ENCODE peak calls at places on chromosomes 1 and 21, in four cellular contexts. Q, E, N and B are unnamed samples.

GRCh38 chr21:27225142-27225541 is 258.3 kb upstream of the ADAMTS5 start:
- DNase-seq in Q (no peak), E (no peak), N (no peak), B (no peak)

GRCh38 chr21:16377120-16377658 is 647.4 kb downstream of the USP25 start:
- DNase-seq in Q (no peak), E (no peak), N (no peak), B (no peak)

GRCh38 chr21:37241426-37241825 is 25.7 kb downstream of the VPS26C start:
- DNase-seq in Q (no peak), E (no peak), N (peak), B (no peak)

GRCh38 chr1:60066001-60066400 is 7.6 kb downstream of the C1orf87 start:
- DNase-seq in Q (no peak), E (no peak), N (no peak), B (no peak)

GRCh38 chr1:94725566-94725965 is 94.6 kb upstream of the SLC44A3 start:
- DNase-seq in Q (no peak), E (no peak), N (no peak), B (no peak)

GRCh38 chr1:6770727-6771567 is 14.3 kb upstream of the CAMTA1 start:
- DNase-seq in Q (no peak), E (peak), N (peak), B (no peak)

GRCh38 chr21:14542638-14543037 is 3.5 kb downstream of the SAMSN1 start:
- DNase-seq in Q (no peak), E (no peak), N (no peak), B (no peak)

GRCh38 chr1:26774462-26774861 is 13.3 kb upstream of the PIGV start:
- DNase-seq in Q (no peak), E (no peak), N (no peak), B (no peak)

GRCh38 chr1:117605164-117605810 is 561 bp upstream of the TENT5C start:
- DNase-seq in Q (no peak), E (peak), N (no peak), B (no peak)

GRCh38 chr1:54359393-54360162 is 46.6 kb downstream of the SSBP3 start:
- DNase-seq in Q (no peak), E (no peak), N (no peak), B (no peak)

GRCh38 chr1:38029725-38030511 is 16.7 kb downstream of the POU3F1 start:
- DNase-seq in Q (no peak), E (no peak), N (peak), B (peak)

GRCh38 chr1:205936846-205937707 is 6.2 kb downstream of the SLC26A9 start:
- DNase-seq in Q (no peak), E (peak), N (no peak), B (no peak)

GRCh38 chr1:199508653-199509052 is 518.9 kb upstream of the NR5A2 start:
- DNase-seq in Q (no peak), E (no peak), N (no peak), B (no peak)

GRCh38 chr1:21397813-21398188 is 42.1 kb upstream of the NBPF3 start:
- DNase-seq in Q (peak), E (no peak), N (peak), B (no peak)

DNA sequence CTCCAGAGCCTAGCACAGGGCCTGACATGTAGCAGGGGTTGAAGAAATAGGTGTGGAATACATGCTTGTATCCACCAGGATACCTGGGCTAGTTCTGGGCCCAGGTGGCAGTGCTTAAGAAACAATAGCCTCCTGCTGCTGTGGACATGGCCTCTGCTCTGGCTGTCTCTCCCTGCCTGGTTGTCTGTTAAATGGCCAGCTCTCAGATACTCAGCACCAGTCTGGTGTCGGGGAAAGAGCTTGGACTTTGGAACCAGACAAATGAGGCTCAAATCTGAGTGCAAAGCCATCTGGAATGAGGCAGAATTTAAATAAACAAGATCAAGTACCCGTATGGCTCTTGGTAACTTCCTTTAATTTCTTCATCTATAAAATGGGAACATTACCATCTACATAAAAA is 31.5 kb downstream of the SESN2 start:
- DNase-seq in Q (no peak), E (peak), N (no peak), B (no peak)
- TF ChIP-seq GABPA in Q (no peak), E (no peak), N (no peak), B (no peak)

DNA sequence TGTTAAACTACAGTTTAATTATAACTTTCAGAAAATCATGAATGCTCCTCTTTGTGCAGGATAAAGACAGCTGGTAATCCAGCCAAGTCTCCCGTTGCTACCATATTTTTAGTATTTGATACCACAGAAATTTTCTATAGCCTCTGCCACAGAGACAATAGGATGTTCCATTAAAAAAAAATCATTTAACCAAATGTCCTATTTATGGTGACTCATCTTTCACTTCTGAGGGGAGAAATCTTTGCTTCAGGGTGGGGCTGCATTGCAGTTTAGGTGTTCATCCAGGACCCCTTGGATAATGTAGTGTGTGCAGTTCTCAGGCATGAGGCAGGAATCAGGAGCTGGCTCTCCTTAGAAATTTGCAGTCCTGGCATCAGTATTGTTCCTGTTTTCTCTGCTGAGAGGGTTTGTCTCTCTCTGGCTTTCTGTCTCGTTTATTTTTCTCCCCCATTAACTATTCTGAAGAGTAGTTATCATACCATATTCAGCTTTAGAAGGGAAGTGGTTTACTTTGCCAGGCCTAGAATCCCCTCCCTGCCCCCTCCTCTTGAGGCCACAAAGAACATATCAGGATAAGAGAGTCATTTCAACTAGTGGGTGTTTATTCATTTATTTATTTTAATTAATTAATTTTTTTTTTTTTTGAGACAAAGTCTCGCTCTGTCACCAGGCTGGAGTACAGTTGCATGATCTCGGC is 3.1 kb downstream of the PRUNE1 start:
- DNase-seq in Q (no peak), E (no peak), N (no peak), B (no peak)
- TF ChIP-seq BRCA1 in Q (no peak), E (no peak), N (no peak), B (no peak)

GRCh38 chr1:32503153-32503552 is 36.1 kb upstream of the ZBTB8A start:
- DNase-seq in Q (no peak), E (no peak), N (no peak), B (no peak)
- TF ChIP-seq GABPA in Q (no peak), E (no peak), N (no peak), B (no peak)

GRCh38 chr1:178094752-178095645 is 1.1 kb downstream of the RASAL2 start:
- DNase-seq in Q (no peak), E (no peak), N (no peak), B (no peak)

GRCh38 chr1:178101266-178101630 is 7.3 kb downstream of the RASAL2 start:
- DNase-seq in Q (no peak), E (no peak), N (no peak), B (no peak)

GRCh38 chr1:178101654-178102053 is 7.8 kb downstream of the RASAL2 start:
- DNase-seq in Q (no peak), E (no peak), N (no peak), B (no peak)

GRCh38 chr1:178096421-178096820 is 2.5 kb downstream of the RASAL2 start:
- DNase-seq in Q (no peak), E (no peak), N (no peak), B (no peak)

GRCh38 chr1:178098262-178098661 is 4.4 kb downstream of the RASAL2 start:
- DNase-seq in Q (no peak), E (no peak), N (no peak), B (no peak)
- TF ChIP-seq BRCA1 in Q (no peak), E (no peak), N (no peak), B (no peak)